ENCODE peak calls at places on chromosomes 11 and 22, in four cellular contexts. J is DMS153, G is iris pigment epithelial cell, I is DMS 273 treated with DMSO at 0.1 percent for 48 hours. E is an unnamed sample.

GRCh38 chr11:73386568-73386967 is 10.4 kb downstream of the RELT start:
- DNase-seq in J (no peak), G (no peak), I (no peak), E (no peak)

GRCh38 chr22:24134090-24134846 is 47.0 kb upstream of the SUSD2 start:
- DNase-seq in J (no peak), G (no peak), I (no peak), E (no peak)

GRCh38 chr11:110971110-110971509 is 258.9 kb upstream of the ARHGAP20 start:
- DNase-seq in J (no peak), G (peak), I (no peak), E (no peak)

GRCh38 chr11:124482362-124483147 is 37.1 kb upstream of the OR8B8 start:
- DNase-seq in J (no peak), G (peak), I (no peak), E (no peak)

GRCh38 chr11:116605543-116605942 is 167.2 kb downstream of the BUD13 start:
- DNase-seq in J (no peak), G (no peak), I (no peak), E (no peak)

GRCh38 chr22:48320671-48321515 is 1506.8 kb downstream of the BRD1 start:
- DNase-seq in J (no peak), G (no peak), I (no peak), E (no peak)

GRCh38 chr22:33859311-33859710 is 61.0 kb downstream of the LARGE1 start:
- DNase-seq in J (no peak), G (no peak), I (no peak), E (no peak)

GRCh38 chr11:108037636-108038035 is 28.9 kb downstream of the CUL5 start:
- DNase-seq in J (no peak), G (no peak), I (no peak), E (no peak)

GRCh38 chr11:201936-202335 is 5.3 kb downstream of the BET1L start:
- DNase-seq in J (no peak), G (no peak), I (no peak), E (no peak)